ENCODE peak calls at places on chromosomes 13 and 19, in five cellular contexts. S, T, L, K and E are unnamed samples.

GRCh38 chr13:77860621-77861020 is 58.0 kb downstream of the EDNRB start:
- DNase-seq in S (no peak), T (no peak), L (no peak), K (no peak), E (no peak)

GRCh38 chr19:38224014-38224862 is at the start of gene DPF1:
- DNase-seq in S (peak), T (peak), L (peak), K (peak), E (peak)

GRCh38 chr13:51311957-51312520 is 27.5 kb upstream of the SERPINE3 start:
- DNase-seq in S (no peak), T (no peak), L (no peak), K (no peak), E (no peak)

GRCh38 chr19:29831041-29831548 is 19.3 kb downstream of the CCNE1 start:
- DNase-seq in S (no peak), T (no peak), L (no peak), K (no peak), E (peak)

GRCh38 chr19:12769689-12770088 is 5.7 kb downstream of the HOOK2 start:
- DNase-seq in S (no peak), T (no peak), L (no peak), K (no peak), E (no peak)

GRCh38 chr19:1855040-1855827 is 7.0 kb upstream of the REXO1 start:
- DNase-seq in S (peak), T (peak), L (peak), K (no peak), E (peak)

GRCh38 chr13:63044617-63045016 is 1629.0 kb upstream of the PCDH20 start:
- DNase-seq in S (no peak), T (no peak), L (no peak), K (no peak), E (no peak)

GRCh38 chr19:6528544-6529121 is 2.2 kb upstream of the TNFSF9 start:
- DNase-seq in S (no peak), T (peak), L (no peak), K (peak), E (no peak)

GRCh38 chr19:41939861-41940442 is 11.7 kb upstream of the ERFL start:
- DNase-seq in S (peak), T (peak), L (no peak), K (no peak), E (no peak)
- TF ChIP-seq SIN3A in S (no peak), T (no peak), L (no peak), K (no peak), E (no peak)

GRCh38 chr13:74052402-74052928 is 81.7 kb downstream of the KLF12 start:
- DNase-seq in S (no peak), T (no peak), L (no peak), K (peak), E (no peak)
- TF ChIP-seq MAX in S (no peak), T (no peak), L (no peak), K (no peak), E (no peak)

GRCh38 chr19:688214-688613 is 7.0 kb downstream of the PRSS57 start:
- DNase-seq in S (no peak), T (no peak), L (no peak), K (no peak), E (no peak)
- TF ChIP-seq REST in S (no peak), T (no peak), L (no peak), K (no peak), E (no peak)

GRCh38 chr19:43425567-43426392 is 11.1 kb downstream of the TEX101 start:
- DNase-seq in S (no peak), T (peak), L (no peak), K (no peak), E (peak)
- TF ChIP-seq SIN3A in S (no peak), T (no peak), L (no peak), K (no peak), E (no peak)

DNA sequence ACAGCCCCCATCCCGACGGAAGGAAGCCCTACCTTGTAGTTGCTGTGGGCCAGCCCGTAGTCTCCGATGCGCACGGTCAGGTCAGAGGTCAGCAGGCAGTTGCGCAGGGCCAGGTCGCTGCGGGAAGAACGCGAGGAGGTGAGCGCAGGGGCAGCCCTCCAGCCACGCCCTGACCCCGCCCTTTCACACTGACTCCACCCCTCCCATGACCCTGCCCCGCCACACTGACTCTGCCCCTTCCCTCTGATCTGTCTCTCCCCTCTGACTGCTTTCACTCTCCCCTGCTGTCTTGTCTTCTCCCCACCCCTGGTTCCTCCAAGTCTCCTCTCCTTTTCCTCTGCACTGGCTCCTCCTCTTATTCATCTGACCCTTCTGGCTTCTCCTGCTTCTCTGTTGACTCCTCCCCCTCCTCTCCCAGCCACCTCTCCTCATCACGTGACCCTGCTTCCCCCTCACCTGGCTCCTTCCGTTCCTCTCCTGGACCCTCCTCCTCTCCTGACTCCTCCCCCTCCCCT is 10.1 kb downstream of the LMTK3 start:
- DNase-seq in S (no peak), T (peak), L (peak), K (peak), E (no peak)
- TF ChIP-seq MAX in S (no peak), T (peak), L (no peak), K (no peak), E (no peak)

GRCh38 chr13:110314516-110315245 is 7.6 kb downstream of the COL4A2 start:
- DNase-seq in S (no peak), T (no peak), L (no peak), K (no peak), E (no peak)

GRCh38 chr13:110309661-110310524 is 2.8 kb downstream of the COL4A2 start:
- DNase-seq in S (no peak), T (no peak), L (no peak), K (no peak), E (no peak)

GRCh38 chr13:110310541-110311491 is 3.7 kb downstream of the COL4A2 start:
- DNase-seq in S (no peak), T (no peak), L (no peak), K (no peak), E (no peak)

GRCh38 chr13:110311721-110312668 is 4.9 kb downstream of the COL4A2 start:
- DNase-seq in S (no peak), T (no peak), L (no peak), K (no peak), E (no peak)

DNA sequence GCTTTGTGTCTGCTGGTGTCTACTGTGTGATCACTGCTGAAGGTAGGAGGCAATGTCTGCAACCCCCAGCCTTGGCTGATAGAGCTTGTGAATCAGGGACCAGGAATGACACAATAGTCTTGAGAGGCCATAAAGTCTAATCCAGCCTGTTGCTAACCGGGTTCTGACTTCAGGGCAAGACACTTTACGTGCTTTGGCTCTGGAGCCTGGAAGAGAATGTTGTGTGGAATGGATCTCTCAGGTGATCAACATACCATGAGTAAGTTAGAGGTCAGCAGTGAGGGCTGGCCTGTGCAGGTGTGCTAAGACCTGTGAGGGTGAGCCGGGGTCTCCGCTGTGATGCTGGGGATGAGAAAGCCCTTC is 5.6 kb downstream of the COL4A2 start:
- DNase-seq in S (no peak), T (no peak), L (no peak), K (no peak), E (no peak)
- TF ChIP-seq REST in S (no peak), T (no peak), L (no peak), K (no peak), E (no peak)

GRCh38 chr13:114225610-114226009 is 9.1 kb upstream of the CDC16 start:
- DNase-seq in S (peak), T (no peak), L (no peak), K (no peak), E (no peak)
- TF ChIP-seq SIN3A in S (no peak), T (no peak), L (no peak), K (no peak), E (no peak)